ENCODE peak calls at places on chromosome 6, in nine cellular contexts. O is left ventricle myocardium inferior, E is aorta, S is H1, G is tibial artery, Q is iPS DF 6.9, T is mammary epithelial cell, M is Panc1, Z is cardiac muscle cell. X is an unnamed sample. For H3K4me1 and H3K27me3, the result is how much of the 10 kb centered on the place peaks cover.

GRCh38 chr6:45699663-45700062 is 316.0 kb downstream of the CLIC5 start:
- DNase-seq in O (no peak), E (no peak), S (no peak), G (no peak), Q (no peak), T (no peak), M (no peak), Z (no peak), X (no peak)

GRCh38 chr6:167244064-167244949 is 46.8 kb upstream of the UNC93A start:
- DNase-seq in O (no peak), E (no peak), S (no peak), G (no peak), Q (no peak), T (no peak), M (no peak), Z (no peak), X (no peak)

GRCh38 chr6:45626087-45626891 is 248.6 kb upstream of the SUPT3H start:
- DNase-seq in O (no peak), E (no peak), S (no peak), G (no peak), Q (no peak), T (peak), M (no peak), Z (peak), X (peak)

GRCh38 chr6:44054635-44055559 is 72.4 kb downstream of the MRPL14 start:
- DNase-seq in O (no peak), E (no peak), S (no peak), G (no peak), Q (no peak), T (peak), M (no peak), Z (no peak), X (peak)

GRCh38 chr6:33694401-33694931 is 17.0 kb downstream of the UQCC2 start:
- DNase-seq in O (no peak), E (no peak), S (no peak), G (no peak), Q (no peak), T (peak), M (peak), Z (peak), X (peak)

GRCh38 chr6:4864534-4864933 is 88.3 kb downstream of the CDYL start:
- DNase-seq in O (no peak), E (no peak), S (no peak), G (no peak), Q (no peak), T (no peak), M (no peak), Z (no peak), X (no peak)

GRCh38 chr6:4031442-4031841 is 47.5 kb downstream of the FAM217A start:
- DNase-seq in O (no peak), E (no peak), S (no peak), G (no peak), Q (no peak), T (no peak), M (no peak), Z (no peak), X (no peak)

GRCh38 chr6:137495652-137496391 is 1.6 kb upstream of the OLIG3 start:
- DNase-seq in O (no peak), E (no peak), S (no peak), G (no peak), Q (no peak), T (no peak), M (no peak), Z (no peak), X (no peak)

GRCh38 chr6:53623497-53623896 is 42.1 kb downstream of the KLHL31 start:
- DNase-seq in O (no peak), E (no peak), S (no peak), G (no peak), Q (no peak), T (peak), M (no peak), Z (peak), X (peak)

GRCh38 chr6:109071125-109071917 is 23.3 kb downstream of the SESN1 start:
- DNase-seq in O (no peak), E (no peak), S (no peak), G (no peak), Q (no peak), T (no peak), M (no peak), Z (no peak), X (no peak)

GRCh38 chr6:109073344-109074235 is 21.1 kb downstream of the SESN1 start:
- DNase-seq in O (no peak), E (no peak), S (no peak), G (no peak), Q (peak), T (peak), M (peak), Z (peak), X (peak)

GRCh38 chr6:109076421-109076820 is 18.2 kb downstream of the SESN1 start:
- DNase-seq in O (no peak), E (no peak), S (no peak), G (no peak), Q (no peak), T (no peak), M (no peak), Z (peak), X (peak)

GRCh38 chr6:109079981-109080380 is 14.7 kb downstream of the SESN1 start:
- DNase-seq in O (peak), E (no peak), S (no peak), G (peak), Q (no peak), T (no peak), M (no peak), Z (no peak), X (no peak)

DNA sequence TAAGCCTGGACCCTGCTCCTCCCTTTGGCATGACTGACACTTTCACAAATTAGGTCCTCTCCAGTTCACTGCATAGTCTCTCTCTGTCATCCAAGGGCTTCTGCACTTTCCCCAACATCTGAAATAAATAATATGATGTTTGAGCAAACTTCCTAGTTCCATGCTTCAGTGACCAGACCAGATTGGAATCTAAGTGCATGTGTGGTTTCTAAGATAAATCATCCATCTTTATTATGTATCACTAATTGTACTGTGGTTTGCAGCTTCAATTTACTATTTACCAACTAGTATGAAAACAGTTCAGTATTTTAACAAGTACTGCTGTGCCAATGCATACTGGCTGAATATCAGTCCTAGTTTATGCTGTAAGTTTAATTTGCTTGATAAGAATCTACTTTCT is 18.7 kb downstream of the SESN1 start:
- DNase-seq in O (no peak), E (no peak), S (no peak), G (no peak), Q (no peak), T (no peak), M (no peak), Z (no peak), X (peak)
- H3K4me1 ChIP-seq in O (half or more), E (under half), S (under half), G (under half), Q (under half), T (under half), M (under half), Z (under half), X (under half)

DNA sequence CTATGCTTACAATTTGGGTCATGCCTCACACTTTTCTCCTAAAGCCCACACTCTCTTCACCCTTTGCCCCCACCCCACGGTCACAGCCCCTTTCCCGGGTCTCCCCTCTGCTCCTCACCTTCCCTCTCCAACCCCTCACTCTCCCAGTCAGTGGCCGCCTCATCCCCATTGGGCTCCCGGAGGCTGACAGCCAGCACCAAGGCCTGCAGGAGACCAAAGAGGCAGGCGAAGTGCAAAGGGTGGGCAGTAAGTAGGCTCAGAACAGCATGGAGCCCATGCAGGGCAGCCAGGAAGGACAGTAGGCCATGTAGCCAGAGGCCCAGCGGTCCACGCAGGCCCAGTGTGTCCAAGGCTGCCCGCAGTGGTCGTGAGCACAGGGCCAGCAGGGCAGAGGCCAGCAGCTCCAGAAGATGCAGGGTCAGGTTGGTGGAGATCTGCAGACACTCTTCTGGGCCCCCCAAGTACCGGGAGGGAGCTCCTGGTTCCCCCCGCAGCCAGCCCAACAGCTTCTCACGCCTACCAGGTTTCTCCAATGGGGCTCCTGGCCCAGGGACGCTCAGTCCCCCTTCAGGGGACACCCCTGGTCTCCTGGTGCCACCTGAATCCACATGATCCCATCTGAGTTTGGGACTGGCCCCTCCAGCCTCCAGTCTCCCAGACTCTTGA is 1.5 kb downstream of the C6orf47 start:
- DNase-seq in O (no peak), E (no peak), S (no peak), G (no peak), Q (no peak), T (no peak), M (no peak), Z (no peak), X (no peak)
- H3K4me3 ChIP-seq in O (peak), E (no peak), S (peak), G (peak), Q (no peak), T (peak), M (peak), Z (peak), X (peak)

DNA sequence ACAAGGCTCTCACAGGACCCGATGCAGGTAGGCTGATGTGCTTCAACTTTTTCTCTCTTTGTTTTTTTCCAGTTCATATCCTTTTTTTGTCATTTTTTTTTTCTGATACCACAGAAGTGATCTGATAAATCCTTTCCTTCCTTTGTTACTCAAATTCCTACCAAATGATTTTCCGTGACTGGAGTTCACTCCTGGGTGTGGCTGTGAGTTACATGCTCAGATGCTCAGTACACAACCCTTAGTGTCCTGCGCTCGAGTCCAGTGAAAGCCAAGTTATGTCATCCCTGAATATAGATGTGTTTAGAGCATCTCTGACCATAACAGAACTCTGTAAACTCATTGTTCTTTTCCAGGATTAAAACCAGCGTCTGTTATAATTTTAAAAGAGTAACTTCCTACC is 147.2 kb upstream of the AKAP12 start:
- DNase-seq in O (no peak), E (no peak), S (no peak), G (peak), Q (no peak), T (no peak), M (no peak), Z (no peak), X (no peak)
- H3K27me3 ChIP-seq in O (under half), E (under half), S (under half), G (under half), Q (under half), T (under half), M (under half), Z (under half), X (under half)

GRCh38 chr6:32109114-32109764 is at the start of gene TNXB:
- DNase-seq in O (peak), E (peak), S (no peak), G (peak), Q (no peak), T (no peak), M (no peak), Z (no peak), X (no peak)

GRCh38 chr6:32107447-32107846 is 1.7 kb downstream of the TNXB start:
- DNase-seq in O (no peak), E (peak), S (no peak), G (peak), Q (no peak), T (no peak), M (no peak), Z (peak), X (no peak)

GRCh38 chr6:32109765-32110160 is 625 bp upstream of the TNXB start:
- DNase-seq in O (no peak), E (no peak), S (no peak), G (no peak), Q (no peak), T (no peak), M (no peak), Z (no peak), X (no peak)

GRCh38 chr6:32108727-32109113 is 418 bp downstream of the TNXB start:
- DNase-seq in O (no peak), E (no peak), S (no peak), G (no peak), Q (no peak), T (no peak), M (no peak), Z (no peak), X (no peak)

GRCh38 chr6:32108094-32108627 is 977 bp downstream of the TNXB start:
- DNase-seq in O (peak), E (peak), S (no peak), G (peak), Q (no peak), T (no peak), M (no peak), Z (peak), X (peak)
- H3K4me1 ChIP-seq in O (half or more), E (under half), S (under half), G (half or more), Q (under half), T (under half), M (under half), Z (under half), X (half or more)

X was measured in adipocyte.